ENCODE peak calls at places on chromosome 4, in ten cellular contexts. X, J, F, N, G, U, M, R, H and O are unnamed samples.

GRCh38 chr4:8597319-8597718 is 4.8 kb downstream of the CPZ start:
- DNase-seq in X (no peak), J (no peak), F (no peak), N (no peak), G (no peak), U (no peak), M (no peak), R (no peak), H (no peak), O (no peak)

GRCh38 chr4:86959588-86960500 is 25.0 kb downstream of the AFF1 start:
- DNase-seq in X (no peak), J (no peak), F (no peak), N (no peak), G (no peak), U (no peak), M (no peak), R (no peak), H (peak), O (no peak)

GRCh38 chr4:73922766-73923630 is 53.8 kb downstream of the CXCL1 start:
- DNase-seq in X (peak), J (peak), F (no peak), N (no peak), G (no peak), U (no peak), M (no peak), R (no peak), H (no peak), O (no peak)

GRCh38 chr4:183783933-183784622 is 121.0 kb upstream of the STOX2 start:
- DNase-seq in X (peak), J (no peak), F (no peak), N (no peak), G (no peak), U (no peak), M (peak), R (no peak), H (peak), O (no peak)

GRCh38 chr4:121990489-121990888 is 38.6 kb upstream of the TRPC3 start:
- DNase-seq in X (no peak), J (no peak), F (no peak), N (no peak), G (no peak), U (no peak), M (no peak), R (no peak), H (no peak), O (no peak)

GRCh38 chr4:1608821-1609500 is 75.2 kb downstream of the FAM53A start:
- DNase-seq in X (no peak), J (no peak), F (no peak), N (no peak), G (no peak), U (no peak), M (no peak), R (peak), H (no peak), O (no peak)

GRCh38 chr4:95167809-95168208 is 381.0 kb downstream of the UNC5C start:
- DNase-seq in X (no peak), J (no peak), F (no peak), N (no peak), G (no peak), U (no peak), M (no peak), R (no peak), H (no peak), O (no peak)

GRCh38 chr4:176999943-177000543 is 207.3 kb upstream of the VEGFC start:
- DNase-seq in X (no peak), J (no peak), F (no peak), N (no peak), G (no peak), U (no peak), M (no peak), R (no peak), H (peak), O (no peak)

GRCh38 chr4:46123872-46124755 is at the start of gene GABRG1:
- DNase-seq in X (no peak), J (no peak), F (peak), N (no peak), G (no peak), U (no peak), M (no peak), R (no peak), H (peak), O (no peak)

GRCh38 chr4:39446842-39447573 is 11.7 kb downstream of the RPL9 start:
- DNase-seq in X (peak), J (peak), F (no peak), N (peak), G (no peak), U (no peak), M (peak), R (peak), H (peak), O (no peak)

GRCh38 chr4:23392860-23393458 is 496.9 kb downstream of the PPARGC1A start:
- DNase-seq in X (no peak), J (no peak), F (no peak), N (peak), G (no peak), U (no peak), M (peak), R (no peak), H (no peak), O (no peak)

GRCh38 chr4:94758700-94759399 is 1.1 kb downstream of the BMPR1B start:
- DNase-seq in X (no peak), J (peak), F (no peak), N (no peak), G (no peak), U (no peak), M (no peak), R (no peak), H (peak), O (no peak)

GRCh38 chr4:183175631-183176232 is 76.7 kb downstream of the WWC2 start:
- DNase-seq in X (peak), J (peak), F (no peak), N (no peak), G (no peak), U (peak), M (no peak), R (no peak), H (no peak), O (no peak)

GRCh38 chr4:176656108-176656507 is 136.6 kb downstream of the VEGFC start:
- DNase-seq in X (no peak), J (no peak), F (no peak), N (no peak), G (no peak), U (no peak), M (no peak), R (no peak), H (no peak), O (no peak)

GRCh38 chr4:90181644-90182043 is 54.5 kb downstream of the CCSER1 start:
- DNase-seq in X (no peak), J (no peak), F (no peak), N (no peak), G (no peak), U (no peak), M (no peak), R (no peak), H (no peak), O (no peak)

GRCh38 chr4:185145572-185145971 is 2.5 kb downstream of the SLC25A4 start:
- DNase-seq in X (no peak), J (no peak), F (no peak), N (peak), G (peak), U (no peak), M (no peak), R (peak), H (no peak), O (no peak)

DNA sequence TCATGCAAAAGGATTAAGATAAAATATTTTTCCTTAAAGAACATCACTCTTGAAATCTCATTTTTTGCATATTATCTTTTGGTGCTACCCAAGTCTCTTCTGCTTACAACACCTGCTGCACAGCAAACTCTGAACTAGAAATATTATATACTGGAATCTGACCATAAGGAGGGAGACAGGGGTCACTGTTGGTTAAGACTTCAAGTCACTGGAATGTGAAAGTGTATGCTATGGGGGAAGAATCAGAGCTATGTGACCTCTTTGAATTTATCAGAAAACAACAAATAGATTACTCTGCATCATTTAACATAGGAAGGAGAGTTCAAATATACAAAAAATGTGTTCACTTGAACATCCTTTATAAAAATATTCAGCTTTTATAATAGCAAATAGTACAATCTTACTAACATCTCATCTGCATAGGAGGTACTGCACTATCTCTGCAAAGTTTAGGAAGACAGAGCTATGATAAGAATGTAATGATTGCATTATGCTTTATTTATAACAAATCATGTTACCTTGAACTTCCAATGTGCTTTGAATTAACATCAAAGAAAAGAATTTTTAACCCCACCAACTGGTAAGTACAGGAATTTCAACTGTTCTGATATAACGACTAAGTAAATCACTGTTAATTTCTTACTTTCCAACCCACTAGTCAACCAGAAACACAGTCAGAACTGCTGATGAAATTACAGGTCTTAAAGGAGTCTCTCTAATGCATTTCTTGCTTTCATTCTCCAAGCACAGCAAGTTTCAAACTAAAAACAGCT is 69.8 kb downstream of the ZNF827 start:
- DNase-seq in X (peak), J (peak), F (no peak), N (no peak), G (no peak), U (no peak), M (no peak), R (no peak), H (no peak), O (no peak)
- TF ChIP-seq CTCF in X (peak), J (no peak), F (peak), N (no peak), G (no peak), U (peak), M (no peak), R (peak), H (peak), O (no peak)

DNA sequence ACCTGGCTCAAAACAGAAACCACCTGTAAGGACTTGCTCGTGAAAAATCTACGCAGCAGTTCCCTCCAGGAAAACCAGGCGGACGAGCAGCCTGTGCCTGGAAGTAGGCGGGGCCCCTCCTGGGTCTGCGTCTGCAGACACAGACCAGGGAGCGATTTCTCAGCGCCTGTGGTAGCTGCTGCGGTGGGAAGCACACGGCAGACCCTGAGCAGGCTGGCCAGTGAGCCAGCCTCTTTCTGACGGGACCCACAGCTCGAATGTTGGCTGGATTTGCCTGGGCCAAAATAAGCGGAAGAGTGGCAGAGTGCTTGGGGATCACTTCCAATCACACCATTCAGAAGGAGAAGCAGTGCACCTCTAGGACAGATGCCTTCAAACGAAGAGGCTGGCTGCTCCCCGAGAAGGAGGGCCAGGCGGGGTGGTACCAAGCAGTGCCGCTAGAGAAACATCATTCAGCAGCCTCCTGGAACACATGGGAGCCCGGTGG is 86.0 kb downstream of the GATB start:
- DNase-seq in X (no peak), J (peak), F (no peak), N (no peak), G (no peak), U (no peak), M (peak), R (no peak), H (peak), O (no peak)
- H3K4me3 ChIP-seq in X (no peak), J (peak), F (peak), N (peak), G (peak), U (no peak), M (no peak), R (peak), H (no peak), O (no peak)

GRCh38 chr4:6680372-6681034 is 13.2 kb upstream of the S100P start:
- DNase-seq in X (no peak), J (no peak), F (no peak), N (no peak), G (no peak), U (no peak), M (no peak), R (no peak), H (peak), O (no peak)
- TF ChIP-seq CTCF in X (no peak), J (peak), F (no peak), N (no peak), G (no peak), U (peak), M (no peak), R (no peak), H (peak), O (peak)

DNA sequence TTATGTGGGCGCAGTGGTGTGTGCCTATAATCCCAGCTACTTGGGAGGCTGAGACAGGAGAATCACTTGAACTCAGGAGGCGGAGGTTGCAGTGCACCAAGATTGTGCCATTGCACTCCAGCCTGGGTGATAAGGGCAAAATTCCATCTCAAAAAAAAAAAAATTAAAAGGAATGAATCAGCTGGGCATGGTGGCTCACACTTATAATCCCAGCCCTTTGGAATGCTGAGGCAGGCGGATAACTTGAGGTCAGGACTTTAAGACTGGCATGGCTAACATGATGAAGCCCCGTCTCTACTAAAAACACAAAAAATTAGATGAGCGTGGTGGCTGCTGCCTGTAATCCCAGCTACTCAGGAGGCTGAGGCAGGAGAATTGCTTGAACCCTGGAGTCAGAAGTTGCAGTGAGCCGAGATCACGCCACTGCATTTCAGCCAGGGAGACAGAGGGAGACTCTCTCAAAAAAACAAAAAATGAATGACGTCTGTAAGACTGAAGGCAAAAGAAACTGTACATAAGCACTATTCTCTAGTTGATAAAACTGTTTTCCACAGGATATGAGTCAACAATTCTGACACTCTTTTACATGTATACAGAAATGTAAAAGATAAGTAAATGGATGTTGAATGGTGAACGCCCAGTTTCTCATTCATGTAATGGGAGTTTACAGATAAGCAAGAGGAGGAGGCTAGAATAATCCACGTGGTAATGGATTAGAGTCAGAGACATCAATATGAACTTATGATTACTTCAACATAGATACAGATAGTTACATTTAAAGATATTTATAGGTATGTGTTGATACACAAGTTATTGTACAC is 22.2 kb downstream of the CENPC start:
- DNase-seq in X (peak), J (peak), F (no peak), N (no peak), G (no peak), U (no peak), M (no peak), R (no peak), H (no peak), O (no peak)
- H3K4me3 ChIP-seq in X (no peak), J (no peak), F (no peak), N (no peak), G (no peak), U (no peak), M (no peak), R (no peak), H (no peak), O (no peak)

DNA sequence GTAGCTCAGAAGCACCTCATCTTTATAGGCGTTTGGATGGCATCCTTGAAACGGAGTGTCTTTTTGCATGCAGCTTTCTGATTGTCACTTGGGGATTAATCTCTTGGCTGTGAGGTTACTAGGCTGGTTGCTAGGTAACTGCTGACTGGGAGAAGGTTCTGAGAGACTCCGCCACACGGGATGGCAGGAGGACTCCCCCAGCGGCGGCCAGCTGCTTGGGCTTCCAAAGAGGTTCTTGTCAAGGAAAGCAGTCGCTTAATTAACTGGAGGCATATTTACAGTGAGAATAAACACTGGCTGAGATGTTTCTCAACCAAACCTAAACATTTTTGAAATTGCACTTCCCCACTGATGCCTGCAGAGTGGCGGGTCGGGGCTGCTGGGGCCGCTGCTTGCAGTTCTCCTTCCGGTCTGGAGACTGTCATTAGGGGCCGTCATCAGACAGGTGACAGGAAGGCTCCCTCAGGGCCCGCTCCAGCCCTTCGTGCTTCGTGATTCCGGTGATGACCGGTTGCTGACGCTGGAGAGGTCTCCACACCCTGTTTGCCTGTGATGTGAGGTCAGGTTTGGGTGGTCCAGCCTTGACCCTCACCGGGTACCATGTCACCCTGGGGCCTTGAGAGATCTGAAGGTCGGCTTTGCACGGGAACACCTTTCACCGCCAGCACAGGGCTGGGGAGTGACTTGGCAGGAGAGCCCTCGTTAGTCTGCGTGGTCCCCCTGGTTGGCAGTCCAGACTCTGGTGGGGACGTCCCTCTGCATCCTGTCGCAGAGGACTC is 9.1 kb downstream of the NSG1 start:
- DNase-seq in X (peak), J (no peak), F (peak), N (no peak), G (no peak), U (peak), M (no peak), R (no peak), H (peak), O (no peak)
- TF ChIP-seq CTCF in X (peak), J (no peak), F (no peak), N (no peak), G (no peak), U (peak), M (no peak), R (no peak), H (no peak), O (no peak)